ENCODE peak calls at places on chromosomes 3 and 15, in six cellular contexts. E is iPS-NIHi11; W is stimulated activated CD4-positive, alpha-beta T cell treated with anti-CD3 and anti-CD28 coated beads, Interleukin-15, amount 100 ng/mL, for 1 hour; I is activated T-helper 1 cell treated with Interleukin-2 at 50 U/mL for 16 hours; K is left ventricle myocardium superior; J is NCI-H460. X is an unnamed sample.

GRCh38 chr3:94303897-94304296 is 241.0 kb downstream of the NSUN3 start:
- DNase-seq in E (no peak), W (no peak), I (no peak), K (peak), J (no peak), X (no peak)

GRCh38 chr15:64749167-64749566 is 26.2 kb downstream of the RBPMS2 start:
- DNase-seq in E (no peak), W (no peak), I (no peak), K (no peak), J (no peak), X (no peak)

GRCh38 chr3:152497457-152497856 is 228.7 kb downstream of the MBNL1 start:
- DNase-seq in E (no peak), W (no peak), I (no peak), K (no peak), J (no peak), X (no peak)

GRCh38 chr15:42133892-42134502 is 22.4 kb downstream of the PLA2G4F start:
- DNase-seq in E (peak), W (no peak), I (peak), K (peak), J (peak), X (peak)

GRCh38 chr3:127988770-127989518 is 63.3 kb upstream of the SEC61A1 start:
- DNase-seq in E (no peak), W (no peak), I (no peak), K (no peak), J (no peak), X (no peak)

GRCh38 chr15:57919754-57920153 is 145.8 kb downstream of the ALDH1A2 start:
- DNase-seq in E (no peak), W (no peak), I (no peak), K (no peak), J (no peak), X (no peak)

GRCh38 chr3:143977326-143978262 is 6.0 kb downstream of the DIPK2A start:
- DNase-seq in E (no peak), W (no peak), I (no peak), K (no peak), J (no peak), X (no peak)

GRCh38 chr15:99438222-99438592 is 127.6 kb upstream of the MEF2A start:
- DNase-seq in E (no peak), W (no peak), I (no peak), K (no peak), J (no peak), X (no peak)

GRCh38 chr3:99929409-99930139 is 111.9 kb downstream of the CMSS1 start:
- DNase-seq in E (no peak), W (no peak), I (no peak), K (peak), J (no peak), X (no peak)

GRCh38 chr3:100062665-100063064 is 51.6 kb downstream of the FILIP1L start:
- DNase-seq in E (no peak), W (no peak), I (no peak), K (no peak), J (no peak), X (no peak)

GRCh38 chr15:81781316-81781868 is 264.4 kb downstream of the MEX3B start:
- DNase-seq in E (no peak), W (no peak), I (no peak), K (no peak), J (no peak), X (no peak)

GRCh38 chr3:38907426-38907825 is 91.4 kb upstream of the SCN10A start:
- DNase-seq in E (no peak), W (no peak), I (no peak), K (no peak), J (no peak), X (no peak)

GRCh38 chr15:25939122-25939521 is 76.0 kb upstream of the ATP10A start:
- DNase-seq in E (no peak), W (no peak), I (no peak), K (no peak), J (no peak), X (no peak)

GRCh38 chr3:1196997-1197396 is 104.2 kb downstream of the CNTN6 start:
- DNase-seq in E (no peak), W (no peak), I (no peak), K (no peak), J (no peak), X (no peak)

GRCh38 chr15:76340198-76340801 is 3.7 kb downstream of the ISL2 start:
- DNase-seq in E (no peak), W (no peak), I (no peak), K (peak), J (no peak), X (peak)

GRCh38 chr15:63348392-63348791 is 33.3 kb downstream of the CA12 start:
- DNase-seq in E (peak), W (no peak), I (no peak), K (peak), J (peak), X (peak)

GRCh38 chr3:57060089-57060829 is at the start of gene SPATA12:
- DNase-seq in E (peak), W (no peak), I (no peak), K (peak), J (peak), X (no peak)

GRCh38 chr3:187743195-187744141 is 1.8 kb downstream of the BCL6 start:
- DNase-seq in E (no peak), W (peak), I (no peak), K (peak), J (no peak), X (peak)

GRCh38 chr3:55406666-55407425 is 80.3 kb downstream of the WNT5A start:
- DNase-seq in E (no peak), W (no peak), I (no peak), K (no peak), J (no peak), X (no peak)

GRCh38 chr3:31945738-31946052 is 35.4 kb downstream of the OSBPL10 start:
- DNase-seq in E (no peak), W (no peak), I (no peak), K (no peak), J (no peak), X (no peak)

GRCh38 chr3:134446800-134447199 is 39.0 kb downstream of the ANAPC13 start:
- DNase-seq in E (no peak), W (no peak), I (no peak), K (no peak), J (no peak), X (no peak)

GRCh38 chr3:79767194-79767952 is 425 bp downstream of the ROBO1 start:
- DNase-seq in E (peak), W (no peak), I (no peak), K (no peak), J (no peak), X (no peak)

GRCh38 chr15:67082007-67082536 is 16.7 kb downstream of the SMAD3 start:
- DNase-seq in E (no peak), W (no peak), I (peak), K (no peak), J (no peak), X (no peak)

GRCh38 chr3:160665231-160665630 is 11.7 kb upstream of the ARL14 start:
- DNase-seq in E (no peak), W (no peak), I (no peak), K (no peak), J (no peak), X (no peak)

GRCh38 chr15:95132774-95133173 is 901.4 kb downstream of the MCTP2 start:
- DNase-seq in E (no peak), W (no peak), I (no peak), K (no peak), J (no peak), X (no peak)

GRCh38 chr15:31497838-31498237 is 171.2 kb downstream of the KLF13 start:
- DNase-seq in E (no peak), W (no peak), I (no peak), K (no peak), J (no peak), X (no peak)

GRCh38 chr3:179652467-179653105 is at the start of gene USP13:
- DNase-seq in E (peak), W (peak), I (peak), K (peak), J (peak), X (peak)

GRCh38 chr15:80259942-80260510 is 8.0 kb upstream of the CTXND1 start:
- DNase-seq in E (no peak), W (no peak), I (no peak), K (no peak), J (no peak), X (no peak)

GRCh38 chr3:8848696-8849131 is 79.3 kb upstream of the OXTR start:
- DNase-seq in E (no peak), W (no peak), I (no peak), K (no peak), J (no peak), X (no peak)

GRCh38 chr15:99341786-99342185 is 90.5 kb downstream of the LRRC28 start:
- DNase-seq in E (no peak), W (no peak), I (no peak), K (no peak), J (no peak), X (no peak)

GRCh38 chr3:44892689-44893088 is 18.3 kb downstream of the TGM4 start:
- DNase-seq in E (no peak), W (no peak), I (no peak), K (no peak), J (no peak), X (no peak)

GRCh38 chr15:92582206-92582605 is 73.4 kb downstream of the FAM174B start:
- DNase-seq in E (no peak), W (no peak), I (no peak), K (no peak), J (no peak), X (no peak)

GRCh38 chr3:59499954-59500353 is 450.1 kb upstream of the CFAP20DC start:
- DNase-seq in E (no peak), W (no peak), I (no peak), K (no peak), J (no peak), X (no peak)